ENCODE peak calls at places on chromosomes 7 and 10, in nine cellular contexts. One of them, this sample, is unnamed. For H3K36me3 and H3K27me3, the result is how much of the 10 kb centered on the place peaks cover.

GRCh38 chr10:102503264-102504178 is at the start of gene SUFU:
- DNase-seq in body of pancreas: peak
- DNase-seq in upper lobe of right lung: peak
- DNase-seq in neural progenitor cell: peak
- DNase-seq in colonic mucosa: peak
- DNase-seq in mesendoderm: peak
- DNase-seq in breast epithelium: peak
- DNase-seq in prostate gland: peak
- DNase-seq in cardiac muscle cell: peak
- DNase-seq in this sample: peak

GRCh38 chr7:105173586-105173985 is 159.6 kb downstream of the KMT2E start:
- DNase-seq in body of pancreas: no peak
- DNase-seq in upper lobe of right lung: no peak
- DNase-seq in neural progenitor cell: no peak
- DNase-seq in colonic mucosa: no peak
- DNase-seq in mesendoderm: no peak
- DNase-seq in breast epithelium: no peak
- DNase-seq in prostate gland: no peak
- DNase-seq in cardiac muscle cell: no peak
- DNase-seq in this sample: no peak

GRCh38 chr10:69800109-69800508 is 1.6 kb upstream of the COL13A1 start:
- DNase-seq in body of pancreas: peak
- DNase-seq in upper lobe of right lung: no peak
- DNase-seq in neural progenitor cell: peak
- DNase-seq in colonic mucosa: peak
- DNase-seq in mesendoderm: peak
- DNase-seq in breast epithelium: no peak
- DNase-seq in prostate gland: peak
- DNase-seq in cardiac muscle cell: peak
- DNase-seq in this sample: peak

GRCh38 chr7:28484276-28484675 is 72.0 kb downstream of the CREB5 start:
- DNase-seq in body of pancreas: no peak
- DNase-seq in upper lobe of right lung: no peak
- DNase-seq in neural progenitor cell: no peak
- DNase-seq in colonic mucosa: no peak
- DNase-seq in mesendoderm: no peak
- DNase-seq in breast epithelium: no peak
- DNase-seq in prostate gland: no peak
- DNase-seq in cardiac muscle cell: no peak
- DNase-seq in this sample: no peak

GRCh38 chr10:100810091-100810834 is 64.9 kb downstream of the PAX2 start:
- DNase-seq in body of pancreas: no peak
- DNase-seq in upper lobe of right lung: peak
- DNase-seq in neural progenitor cell: no peak
- DNase-seq in colonic mucosa: no peak
- DNase-seq in mesendoderm: no peak
- DNase-seq in breast epithelium: no peak
- DNase-seq in prostate gland: no peak
- DNase-seq in cardiac muscle cell: no peak
- DNase-seq in this sample: no peak

GRCh38 chr10:44628921-44629320 is 244.0 kb upstream of the CXCL12 start:
- DNase-seq in body of pancreas: no peak
- DNase-seq in upper lobe of right lung: no peak
- DNase-seq in neural progenitor cell: no peak
- DNase-seq in colonic mucosa: no peak
- DNase-seq in mesendoderm: peak
- DNase-seq in breast epithelium: no peak
- DNase-seq in prostate gland: no peak
- DNase-seq in cardiac muscle cell: no peak
- DNase-seq in this sample: no peak

GRCh38 chr10:97355571-97355975 is 21.0 kb upstream of the FRAT2 start:
- DNase-seq in body of pancreas: peak
- DNase-seq in upper lobe of right lung: no peak
- DNase-seq in neural progenitor cell: peak
- DNase-seq in colonic mucosa: peak
- DNase-seq in mesendoderm: peak
- DNase-seq in breast epithelium: no peak
- DNase-seq in prostate gland: peak
- DNase-seq in cardiac muscle cell: peak
- DNase-seq in this sample: peak

GRCh38 chr10:8050561-8051108 is 3.9 kb upstream of the GATA3 start:
- DNase-seq in body of pancreas: peak
- DNase-seq in upper lobe of right lung: peak
- DNase-seq in neural progenitor cell: peak
- DNase-seq in colonic mucosa: no peak
- DNase-seq in mesendoderm: peak
- DNase-seq in breast epithelium: no peak
- DNase-seq in prostate gland: no peak
- DNase-seq in cardiac muscle cell: no peak
- DNase-seq in this sample: peak

GRCh38 chr7:126495001-126495400 is 757.7 kb downstream of the GRM8 start:
- DNase-seq in body of pancreas: no peak
- DNase-seq in upper lobe of right lung: no peak
- DNase-seq in neural progenitor cell: no peak
- DNase-seq in colonic mucosa: no peak
- DNase-seq in mesendoderm: no peak
- DNase-seq in breast epithelium: no peak
- DNase-seq in prostate gland: no peak
- DNase-seq in cardiac muscle cell: no peak
- DNase-seq in this sample: no peak

GRCh38 chr10:79409038-79410035 is 36.1 kb downstream of the ZCCHC24 start:
- DNase-seq in body of pancreas: no peak
- DNase-seq in upper lobe of right lung: no peak
- DNase-seq in neural progenitor cell: no peak
- DNase-seq in colonic mucosa: no peak
- DNase-seq in mesendoderm: no peak
- DNase-seq in breast epithelium: no peak
- DNase-seq in prostate gland: no peak
- DNase-seq in cardiac muscle cell: no peak
- DNase-seq in this sample: no peak

GRCh38 chr7:36563706-36564325 is 160.5 kb downstream of the AOAH start:
- DNase-seq in body of pancreas: no peak
- DNase-seq in upper lobe of right lung: no peak
- DNase-seq in neural progenitor cell: no peak
- DNase-seq in colonic mucosa: no peak
- DNase-seq in mesendoderm: no peak
- DNase-seq in breast epithelium: no peak
- DNase-seq in prostate gland: no peak
- DNase-seq in cardiac muscle cell: no peak
- DNase-seq in this sample: no peak

GRCh38 chr10:22473459-22473858 is 128.2 kb downstream of the SPAG6 start:
- DNase-seq in body of pancreas: no peak
- DNase-seq in upper lobe of right lung: no peak
- DNase-seq in neural progenitor cell: no peak
- DNase-seq in colonic mucosa: no peak
- DNase-seq in mesendoderm: no peak
- DNase-seq in breast epithelium: no peak
- DNase-seq in prostate gland: no peak
- DNase-seq in cardiac muscle cell: no peak
- DNase-seq in this sample: no peak

GRCh38 chr7:11486271-11486670 is 345.7 kb downstream of the THSD7A start:
- DNase-seq in body of pancreas: no peak
- DNase-seq in upper lobe of right lung: no peak
- DNase-seq in neural progenitor cell: no peak
- DNase-seq in colonic mucosa: no peak
- DNase-seq in mesendoderm: no peak
- DNase-seq in breast epithelium: no peak
- DNase-seq in prostate gland: no peak
- DNase-seq in cardiac muscle cell: no peak
- DNase-seq in this sample: no peak

GRCh38 chr7:30196408-30196807 is 61.6 kb downstream of the MTURN start:
- DNase-seq in body of pancreas: no peak
- DNase-seq in upper lobe of right lung: no peak
- DNase-seq in neural progenitor cell: no peak
- DNase-seq in colonic mucosa: no peak
- DNase-seq in mesendoderm: peak
- DNase-seq in breast epithelium: no peak
- DNase-seq in prostate gland: no peak
- DNase-seq in cardiac muscle cell: no peak
- DNase-seq in this sample: no peak

GRCh38 chr10:17562572-17562971 is 54.6 kb downstream of the HACD1 start:
- DNase-seq in body of pancreas: no peak
- DNase-seq in upper lobe of right lung: no peak
- DNase-seq in neural progenitor cell: no peak
- DNase-seq in colonic mucosa: no peak
- DNase-seq in mesendoderm: peak
- DNase-seq in breast epithelium: no peak
- DNase-seq in prostate gland: peak
- DNase-seq in cardiac muscle cell: no peak
- DNase-seq in this sample: peak

GRCh38 chr7:25759281-25759680 is 392.7 kb upstream of the NFE2L3 start:
- DNase-seq in body of pancreas: no peak
- DNase-seq in upper lobe of right lung: no peak
- DNase-seq in neural progenitor cell: no peak
- DNase-seq in colonic mucosa: no peak
- DNase-seq in mesendoderm: no peak
- DNase-seq in breast epithelium: no peak
- DNase-seq in prostate gland: no peak
- DNase-seq in cardiac muscle cell: no peak
- DNase-seq in this sample: no peak

GRCh38 chr7:105611856-105612775 is 30.8 kb upstream of the EFCAB10 start:
- DNase-seq in body of pancreas: no peak
- DNase-seq in upper lobe of right lung: peak
- DNase-seq in neural progenitor cell: no peak
- DNase-seq in colonic mucosa: no peak
- DNase-seq in mesendoderm: no peak
- DNase-seq in breast epithelium: no peak
- DNase-seq in prostate gland: no peak
- DNase-seq in cardiac muscle cell: no peak
- DNase-seq in this sample: no peak

GRCh38 chr10:120387326-120387725 is 69.7 kb upstream of the PLPP4 start:
- DNase-seq in body of pancreas: no peak
- DNase-seq in upper lobe of right lung: no peak
- DNase-seq in neural progenitor cell: no peak
- DNase-seq in colonic mucosa: no peak
- DNase-seq in mesendoderm: no peak
- DNase-seq in breast epithelium: no peak
- DNase-seq in prostate gland: no peak
- DNase-seq in cardiac muscle cell: no peak
- DNase-seq in this sample: no peak

GRCh38 chr10:93941603-93942002 is 47.8 kb downstream of the SLC35G1 start:
- DNase-seq in body of pancreas: no peak
- DNase-seq in upper lobe of right lung: no peak
- DNase-seq in neural progenitor cell: no peak
- DNase-seq in colonic mucosa: no peak
- DNase-seq in mesendoderm: no peak
- DNase-seq in breast epithelium: no peak
- DNase-seq in prostate gland: no peak
- DNase-seq in cardiac muscle cell: no peak
- DNase-seq in this sample: no peak

GRCh38 chr7:17878621-17879020 is 61.7 kb downstream of the SNX13 start:
- DNase-seq in body of pancreas: no peak
- DNase-seq in upper lobe of right lung: no peak
- DNase-seq in neural progenitor cell: no peak
- DNase-seq in colonic mucosa: no peak
- DNase-seq in mesendoderm: no peak
- DNase-seq in breast epithelium: no peak
- DNase-seq in prostate gland: no peak
- DNase-seq in cardiac muscle cell: no peak
- DNase-seq in this sample: peak

GRCh38 chr7:1663857-1664651 is 6.0 kb upstream of the ELFN1 start:
- DNase-seq in body of pancreas: peak
- DNase-seq in upper lobe of right lung: peak
- DNase-seq in neural progenitor cell: peak
- DNase-seq in colonic mucosa: no peak
- DNase-seq in mesendoderm: peak
- DNase-seq in breast epithelium: no peak
- DNase-seq in prostate gland: no peak
- DNase-seq in cardiac muscle cell: peak
- DNase-seq in this sample: peak
- H3K4me3 ChIP-seq in body of pancreas: no peak
- H3K4me3 ChIP-seq in upper lobe of right lung: peak
- H3K4me3 ChIP-seq in neural progenitor cell: peak
- H3K4me3 ChIP-seq in colonic mucosa: no peak
- H3K4me3 ChIP-seq in mesendoderm: no peak
- H3K4me3 ChIP-seq in breast epithelium: peak
- H3K4me3 ChIP-seq in prostate gland: peak
- H3K4me3 ChIP-seq in cardiac muscle cell: peak
- H3K4me3 ChIP-seq in this sample: peak

DNA sequence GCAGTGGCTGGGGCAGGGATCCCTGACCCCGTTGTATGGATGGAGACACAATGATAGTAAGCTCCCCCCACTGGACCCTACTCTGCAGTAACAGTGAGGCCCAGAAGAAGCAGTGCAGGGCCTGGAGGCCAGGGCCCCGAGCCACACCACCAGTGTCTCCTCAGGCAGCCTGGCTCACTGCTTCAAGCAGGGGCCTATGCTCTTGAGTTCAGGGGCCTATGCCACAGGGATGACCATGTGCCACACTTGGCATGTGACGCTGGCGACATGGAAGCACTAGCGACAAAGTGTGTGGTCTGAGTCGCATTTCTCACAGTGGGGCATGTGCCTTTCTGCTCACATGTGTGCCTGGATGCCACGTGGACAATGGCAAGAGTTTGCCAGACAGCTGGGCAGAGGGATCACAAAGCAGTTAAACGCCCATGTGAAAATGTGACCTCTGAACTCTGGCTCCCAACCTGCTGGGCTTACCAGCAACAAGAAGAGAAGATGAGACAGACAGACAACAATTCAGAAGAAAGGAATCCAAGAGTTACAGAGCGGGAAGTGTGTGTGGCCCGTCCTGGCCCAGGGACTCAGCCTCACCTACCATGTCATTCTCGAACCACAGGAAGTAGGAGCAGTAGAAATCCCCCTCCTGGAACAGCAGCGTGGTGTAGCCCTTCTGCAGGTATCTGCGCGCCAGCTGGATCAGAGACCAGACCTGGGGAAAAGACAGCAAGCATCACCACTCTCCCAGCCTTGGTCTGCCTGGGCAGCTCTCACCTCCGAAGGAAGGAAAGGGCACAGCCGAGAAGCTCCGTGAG is 4.7 kb upstream of the PYROXD2 start:
- DNase-seq in body of pancreas: no peak
- DNase-seq in upper lobe of right lung: no peak
- DNase-seq in neural progenitor cell: no peak
- DNase-seq in colonic mucosa: no peak
- DNase-seq in mesendoderm: no peak
- DNase-seq in breast epithelium: no peak
- DNase-seq in prostate gland: no peak
- DNase-seq in cardiac muscle cell: no peak
- DNase-seq in this sample: no peak
- H3K36me3 ChIP-seq in body of pancreas: under half
- H3K36me3 ChIP-seq in upper lobe of right lung: half or more
- H3K36me3 ChIP-seq in neural progenitor cell: under half
- H3K36me3 ChIP-seq in colonic mucosa: under half
- H3K36me3 ChIP-seq in mesendoderm: under half
- H3K36me3 ChIP-seq in breast epithelium: under half
- H3K36me3 ChIP-seq in prostate gland: under half
- H3K36me3 ChIP-seq in cardiac muscle cell: under half
- H3K36me3 ChIP-seq in this sample: under half

GRCh38 chr10:18719811-18720210 is 60.6 kb downstream of the ARL5B start:
- DNase-seq in body of pancreas: no peak
- DNase-seq in upper lobe of right lung: no peak
- DNase-seq in neural progenitor cell: no peak
- DNase-seq in colonic mucosa: no peak
- DNase-seq in mesendoderm: no peak
- DNase-seq in breast epithelium: no peak
- DNase-seq in prostate gland: no peak
- DNase-seq in cardiac muscle cell: no peak
- DNase-seq in this sample: no peak
- H3K27me3 ChIP-seq in body of pancreas: under half
- H3K27me3 ChIP-seq in upper lobe of right lung: under half
- H3K27me3 ChIP-seq in neural progenitor cell: under half
- H3K27me3 ChIP-seq in colonic mucosa: under half
- H3K27me3 ChIP-seq in mesendoderm: under half
- H3K27me3 ChIP-seq in breast epithelium: under half
- H3K27me3 ChIP-seq in prostate gland: under half
- H3K27me3 ChIP-seq in cardiac muscle cell: under half
- H3K27me3 ChIP-seq in this sample: under half

GRCh38 chr7:102320601-102321350 is 34.1 kb downstream of the SH2B2 start:
- DNase-seq in body of pancreas: no peak
- DNase-seq in upper lobe of right lung: no peak
- DNase-seq in neural progenitor cell: no peak
- DNase-seq in colonic mucosa: no peak
- DNase-seq in mesendoderm: no peak
- DNase-seq in breast epithelium: no peak
- DNase-seq in prostate gland: no peak
- DNase-seq in cardiac muscle cell: no peak
- DNase-seq in this sample: peak
- H3K4me3 ChIP-seq in body of pancreas: no peak
- H3K4me3 ChIP-seq in upper lobe of right lung: no peak
- H3K4me3 ChIP-seq in neural progenitor cell: no peak
- H3K4me3 ChIP-seq in colonic mucosa: no peak
- H3K4me3 ChIP-seq in mesendoderm: no peak
- H3K4me3 ChIP-seq in breast epithelium: no peak
- H3K4me3 ChIP-seq in prostate gland: no peak
- H3K4me3 ChIP-seq in cardiac muscle cell: no peak
- H3K4me3 ChIP-seq in this sample: peak